ENCODE peak calls at places on chromosomes 5 and 9, in five cellular contexts. E is IMR-90, C is H1, K is neuronal stem cell, I is trophoblast cell. P is an unnamed sample.

GRCh38 chr9:126773004-126773607 is 31.7 kb upstream of the ZBTB43 start:
- DNase-seq in E (peak; percentile 16), C (peak; percentile 17), K (no peak), I (peak; percentile 58), P (peak; percentile 76)

GRCh38 chr9:72065076-72065475 is 4.7 kb upstream of the C9orf57 start:
- DNase-seq in E (no peak), C (no peak), K (no peak), I (no peak), P (no peak)

GRCh38 chr5:74404574-74405310 is 235.8 kb downstream of the ENC1 start:
- DNase-seq in E (no peak), C (no peak), K (no peak), I (no peak), P (no peak)

GRCh38 chr9:77598510-77598909 is 49.6 kb downstream of the GNA14 start:
- DNase-seq in E (peak; percentile 37), C (no peak), K (no peak), I (no peak), P (no peak)

GRCh38 chr9:131275332-131276106 is 791 bp downstream of the FAM78A start:
- DNase-seq in E (no peak), C (no peak), K (no peak), I (peak; percentile 76), P (peak; percentile 77)

GRCh38 chr9:79236466-79236865 is 335.3 kb upstream of the TLE4 start:
- DNase-seq in E (peak; percentile 15), C (no peak), K (no peak), I (no peak), P (no peak)

GRCh38 chr5:97778451-97778850 is 595.4 kb upstream of the RIOK2 start:
- DNase-seq in E (peak; percentile 54), C (no peak), K (no peak), I (no peak), P (no peak)

GRCh38 chr5:96049398-96050272 is 88.0 kb upstream of the ELL2 start:
- DNase-seq in E (peak; percentile 91), C (no peak), K (no peak), I (peak; percentile 55), P (no peak)

GRCh38 chr5:84303315-84303714 is 81.4 kb downstream of the EDIL3 start:
- DNase-seq in E (peak; percentile 62), C (no peak), K (no peak), I (no peak), P (no peak)

GRCh38 chr5:56003633-56004032 is 8.9 kb upstream of the IL6ST start:
- DNase-seq in E (peak; percentile 36), C (no peak), K (no peak), I (no peak), P (no peak)

GRCh38 chr5:1396029-1396816 is 49.0 kb downstream of the SLC6A3 start:
- DNase-seq in E (no peak), C (no peak), K (no peak), I (no peak), P (no peak)

GRCh38 chr9:116191757-116192415 is 38.3 kb downstream of the PAPPA start:
- DNase-seq in E (no peak), C (no peak), K (no peak), I (no peak), P (peak; percentile 40)

GRCh38 chr5:124662261-124662781 is 84.1 kb downstream of the ZNF608 start:
- DNase-seq in E (no peak), C (no peak), K (peak; percentile 51), I (no peak), P (no peak)

GRCh38 chr9:116985636-116986414 is 298.7 kb downstream of the TRIM32 start:
- DNase-seq in E (no peak), C (no peak), K (no peak), I (no peak), P (no peak)

GRCh38 chr5:4330327-4330726 is 734.7 kb downstream of the IRX1 start:
- DNase-seq in E (no peak), C (no peak), K (no peak), I (no peak), P (no peak)

GRCh38 chr5:52283221-52283620 is 504.5 kb upstream of the ITGA1 start:
- DNase-seq in E (peak; percentile 0), C (no peak), K (no peak), I (no peak), P (no peak)

GRCh38 chr5:16626696-16627264 is 10.0 kb upstream of the RETREG1 start:
- DNase-seq in E (no peak), C (no peak), K (no peak), I (peak; percentile 52), P (no peak)

GRCh38 chr5:109529520-109529919 is 119.7 kb upstream of the PJA2 start:
- DNase-seq in E (peak; percentile 36), C (no peak), K (no peak), I (no peak), P (no peak)

GRCh38 chr5:88875609-88876234 is 7.3 kb downstream of the MEF2C start:
- DNase-seq in E (no peak), C (no peak), K (no peak), I (no peak), P (no peak)

GRCh38 chr5:35248843-35249780 is 18.8 kb upstream of the PRLR start:
- DNase-seq in E (peak; percentile 8), C (no peak), K (no peak), I (no peak), P (no peak)

GRCh38 chr5:76422742-76423141 is 19.7 kb downstream of the IQGAP2 start:
- DNase-seq in E (no peak), C (no peak), K (no peak), I (no peak), P (no peak)

GRCh38 chr5:105501315-105501714 is 1938.7 kb upstream of the NUDT12 start:
- DNase-seq in E (no peak), C (no peak), K (no peak), I (no peak), P (no peak)

GRCh38 chr9:4375424-4376195 is 75.7 kb upstream of the GLIS3 start:
- DNase-seq in E (peak; percentile 82), C (no peak), K (peak; percentile 27), I (peak; percentile 44), P (no peak)

GRCh38 chr9:121738969-121739368 is 87.5 kb downstream of the DAB2IP start:
- DNase-seq in E (peak; percentile 61), C (no peak), K (no peak), I (no peak), P (no peak)

GRCh38 chr9:129278391-129279237 is 100.6 kb upstream of the IER5L start:
- DNase-seq in E (no peak), C (no peak), K (no peak), I (peak; percentile 81), P (peak; percentile 82)

GRCh38 chr5:116709082-116709481 is 134.5 kb upstream of the SEMA6A start:
- DNase-seq in E (no peak), C (no peak), K (no peak), I (no peak), P (no peak)

GRCh38 chr9:93147632-93148031 is 13.6 kb upstream of the NINJ1 start:
- DNase-seq in E (no peak), C (no peak), K (no peak), I (no peak), P (no peak)

GRCh38 chr5:36363101-36363500 is 61.4 kb upstream of the RANBP3L start:
- DNase-seq in E (peak; percentile 43), C (no peak), K (no peak), I (peak; percentile 85), P (peak; percentile 42)

GRCh38 chr5:179278546-179278945 is 66.7 kb downstream of the ADAMTS2 start:
- DNase-seq in E (no peak), C (no peak), K (no peak), I (no peak), P (no peak)
- H3K27me3 ChIP-seq in E (no peaks in the 10 kb centered on the region), C (no peaks in the 10 kb centered on the region), K (no peaks in the 10 kb centered on the region), I (no peaks in the 10 kb centered on the region), P (no peaks in the 10 kb centered on the region)

GRCh38 chr5:31738199-31738598 is 99.3 kb downstream of the PDZD2 start:
- DNase-seq in E (no peak), C (no peak), K (no peak), I (no peak), P (no peak)
- H4K91ac ChIP-seq in E (no peak overlapping the region), C (no peak overlapping the region), K (no peak overlapping the region), I (no peak overlapping the region), P (no peak overlapping the region)

GRCh38 chr9:113960748-113961147 is 84.6 kb downstream of the ZNF618 start:
- DNase-seq in E (no peak), C (no peak), K (no peak), I (no peak), P (no peak)
- H3K27me3 ChIP-seq in E (no peaks in the 10 kb centered on the region), C (no peaks in the 10 kb centered on the region), K (no peaks in the 10 kb centered on the region), I (no peaks in the 10 kb centered on the region), P (no peaks in the 10 kb centered on the region)

GRCh38 chr9:89154218-89154617 is 24.4 kb downstream of the SHC3 start:
- DNase-seq in E (no peak), C (no peak), K (no peak), I (no peak), P (no peak)
- H4K91ac ChIP-seq in E (peak overlapping the region; percentile 96), C (no peak overlapping the region), K (no peak overlapping the region), I (no peak overlapping the region), P (no peak overlapping the region)

GRCh38 chr9:21560281-21560745 is 78.2 kb upstream of the IFNE start:
- DNase-seq in E (no peak), C (no peak), K (no peak), I (no peak), P (no peak)
- H3K27me3 ChIP-seq in E (no peaks in the 10 kb centered on the region), C (peaks cover 20% of the 10 kb centered on the region), K (peaks cover 23% of the 10 kb centered on the region), I (no peaks in the 10 kb centered on the region), P (no peaks in the 10 kb centered on the region)

DNA sequence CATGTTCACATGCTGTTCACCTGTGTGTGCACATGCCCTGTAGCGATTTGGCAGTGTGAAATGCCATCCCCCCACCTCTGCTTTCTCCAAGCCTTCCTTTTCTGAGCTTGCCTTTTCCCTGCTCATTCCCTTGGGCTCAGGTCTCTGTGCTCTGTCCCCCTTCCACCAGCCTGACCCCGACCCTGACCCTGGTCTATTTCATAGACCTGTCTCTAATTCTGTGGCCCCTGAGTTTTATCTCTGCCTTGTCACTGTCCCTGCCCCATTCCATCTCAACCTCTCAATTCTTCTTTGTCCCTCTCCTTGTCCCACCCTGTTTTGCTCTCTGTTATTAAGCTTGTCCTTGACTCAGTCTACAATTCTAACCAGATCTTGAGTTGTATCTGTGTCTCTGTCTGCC is 735 bp downstream of the ARAP3 start:
- DNase-seq in E (no peak), C (no peak), K (no peak), I (no peak), P (no peak)
- H4K91ac ChIP-seq in E (peak overlapping the region; percentile 80), C (peak overlapping the region; percentile 92), K (peak overlapping the region; percentile 98), I (peak overlapping the region; percentile 72), P (no peak overlapping the region)